ENCODE peak calls at places on chromosomes 12 and 14, in five cellular contexts. One of them, this sample, is unnamed.

GRCh38 chr12:13661005-13661887 is 320.2 kb downstream of the GRIN2B start:
- DNase-seq in mesendoderm: peak
- DNase-seq in IMR-90: peak
- DNase-seq in mesenchymal stem cell: peak
- DNase-seq in neuronal stem cell: peak
- DNase-seq in this sample: peak

GRCh38 chr12:103637429-103637828 is 50.4 kb downstream of the STAB2 start:
- DNase-seq in mesendoderm: no peak
- DNase-seq in IMR-90: no peak
- DNase-seq in mesenchymal stem cell: no peak
- DNase-seq in neuronal stem cell: no peak
- DNase-seq in this sample: no peak

GRCh38 chr12:47410383-47410782 is 295.4 kb downstream of the RPAP3 start:
- DNase-seq in mesendoderm: no peak
- DNase-seq in IMR-90: no peak
- DNase-seq in mesenchymal stem cell: no peak
- DNase-seq in neuronal stem cell: no peak
- DNase-seq in this sample: no peak

GRCh38 chr14:50067723-50068495 is 48.5 kb downstream of the VCPKMT start:
- DNase-seq in mesendoderm: peak
- DNase-seq in IMR-90: peak
- DNase-seq in mesenchymal stem cell: no peak
- DNase-seq in neuronal stem cell: no peak
- DNase-seq in this sample: no peak

GRCh38 chr14:73773441-73774243 is 59.5 kb upstream of the PNMA1 start:
- DNase-seq in mesendoderm: no peak
- DNase-seq in IMR-90: no peak
- DNase-seq in mesenchymal stem cell: no peak
- DNase-seq in neuronal stem cell: no peak
- DNase-seq in this sample: no peak

GRCh38 chr12:14776236-14776959 is 26.9 kb downstream of the WBP11 start:
- DNase-seq in mesendoderm: no peak
- DNase-seq in IMR-90: peak
- DNase-seq in mesenchymal stem cell: peak
- DNase-seq in neuronal stem cell: no peak
- DNase-seq in this sample: no peak

GRCh38 chr14:58160561-58160960 is 8.5 kb upstream of the ARMH4 start:
- DNase-seq in mesendoderm: no peak
- DNase-seq in IMR-90: no peak
- DNase-seq in mesenchymal stem cell: no peak
- DNase-seq in neuronal stem cell: no peak
- DNase-seq in this sample: no peak

GRCh38 chr12:34109390-34109789 is 87.1 kb downstream of the ALG10 start:
- DNase-seq in mesendoderm: no peak
- DNase-seq in IMR-90: no peak
- DNase-seq in mesenchymal stem cell: no peak
- DNase-seq in neuronal stem cell: no peak
- DNase-seq in this sample: no peak

GRCh38 chr12:128382946-128383739 is 116.2 kb downstream of the TMEM132C start:
- DNase-seq in mesendoderm: peak
- DNase-seq in IMR-90: no peak
- DNase-seq in mesenchymal stem cell: no peak
- DNase-seq in neuronal stem cell: peak
- DNase-seq in this sample: no peak

DNA sequence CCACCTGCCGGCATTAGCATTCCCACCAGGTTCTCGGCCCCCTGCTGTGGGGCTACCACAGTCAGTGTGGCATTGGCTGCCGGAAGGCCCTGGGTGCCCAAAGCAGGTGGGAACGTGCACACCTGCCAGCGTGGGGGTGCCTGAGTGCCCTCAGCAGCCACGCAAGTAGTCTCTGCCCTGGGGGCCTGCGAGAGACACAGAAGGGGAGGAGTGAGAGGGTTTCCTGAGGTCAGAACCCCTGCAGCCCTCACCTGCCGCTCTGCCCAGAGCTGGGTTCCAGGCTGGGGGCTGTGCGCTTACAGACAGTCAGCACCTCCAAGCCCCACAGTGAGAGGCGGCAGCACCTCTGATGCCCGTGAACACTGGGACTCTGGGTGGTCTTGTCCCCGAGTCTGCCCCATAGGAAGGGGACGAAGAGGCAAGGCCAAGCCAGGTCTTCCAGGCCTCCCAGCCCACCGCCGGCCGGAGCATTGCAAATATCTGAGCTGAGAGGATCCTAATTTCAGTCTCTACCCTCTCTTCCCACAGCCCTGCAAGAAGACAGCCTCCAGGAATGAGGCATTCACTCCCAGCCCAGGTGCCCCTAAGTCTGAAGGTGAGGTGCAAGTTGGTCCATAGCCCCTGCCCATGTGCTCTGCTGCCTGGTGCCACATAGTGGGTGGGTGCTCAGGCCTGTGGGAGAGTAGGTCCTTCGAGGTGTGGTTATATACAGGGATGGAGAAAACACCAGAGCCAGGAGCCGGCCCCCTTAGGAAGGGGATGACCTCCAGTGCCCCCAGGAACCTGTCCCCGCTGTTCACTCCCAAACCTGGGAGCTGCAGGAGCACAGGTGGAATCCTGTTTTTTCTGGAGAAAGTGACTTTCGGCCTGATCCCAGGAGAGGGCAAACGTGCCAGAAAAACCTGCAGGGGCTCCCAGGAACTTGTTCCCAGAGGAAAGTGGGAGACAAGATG is 291.1 kb upstream of the RTL1 start:
- DNase-seq in mesendoderm: no peak
- DNase-seq in IMR-90: no peak
- DNase-seq in mesenchymal stem cell: no peak
- DNase-seq in neuronal stem cell: no peak
- DNase-seq in this sample: peak
- H3K4ac ChIP-seq in mesendoderm: no peak
- H3K4ac ChIP-seq in IMR-90: no peak
- H3K4ac ChIP-seq in mesenchymal stem cell: no peak
- H3K4ac ChIP-seq in neuronal stem cell: no peak
- H3K4ac ChIP-seq in this sample: no peak

GRCh38 chr14:36001936-36002335 is 174.6 kb downstream of the PTCSC3 start:
- DNase-seq in mesendoderm: no peak
- DNase-seq in IMR-90: no peak
- DNase-seq in mesenchymal stem cell: no peak
- DNase-seq in neuronal stem cell: no peak
- DNase-seq in this sample: no peak

GRCh38 chr14:35993512-35993960 is 167.4 kb downstream of the BRMS1L start:
- DNase-seq in mesendoderm: no peak
- DNase-seq in IMR-90: no peak
- DNase-seq in mesenchymal stem cell: no peak
- DNase-seq in neuronal stem cell: no peak
- DNase-seq in this sample: no peak

GRCh38 chr14:35999264-35999663 is 173.1 kb downstream of the BRMS1L start:
- DNase-seq in mesendoderm: no peak
- DNase-seq in IMR-90: no peak
- DNase-seq in mesenchymal stem cell: no peak
- DNase-seq in neuronal stem cell: no peak
- DNase-seq in this sample: no peak

GRCh38 chr14:35992816-35993511 is 166.8 kb downstream of the BRMS1L start:
- DNase-seq in mesendoderm: no peak
- DNase-seq in IMR-90: no peak
- DNase-seq in mesenchymal stem cell: no peak
- DNase-seq in neuronal stem cell: no peak
- DNase-seq in this sample: no peak

GRCh38 chr14:35998303-35998702 is 172.2 kb downstream of the BRMS1L start:
- DNase-seq in mesendoderm: no peak
- DNase-seq in IMR-90: no peak
- DNase-seq in mesenchymal stem cell: no peak
- DNase-seq in neuronal stem cell: no peak
- DNase-seq in this sample: no peak
- H3K4ac ChIP-seq in mesendoderm: no peak
- H3K4ac ChIP-seq in IMR-90: no peak
- H3K4ac ChIP-seq in mesenchymal stem cell: no peak
- H3K4ac ChIP-seq in neuronal stem cell: no peak
- H3K4ac ChIP-seq in this sample: no peak

GRCh38 chr14:24260780-24261157 is 2.2 kb downstream of the TGM1 start:
- DNase-seq in mesendoderm: no peak
- DNase-seq in IMR-90: no peak
- DNase-seq in mesenchymal stem cell: no peak
- DNase-seq in neuronal stem cell: no peak
- DNase-seq in this sample: no peak

GRCh38 chr14:24261256-24261968 is 1.6 kb downstream of the TGM1 start:
- DNase-seq in mesendoderm: no peak
- DNase-seq in IMR-90: no peak
- DNase-seq in mesenchymal stem cell: no peak
- DNase-seq in neuronal stem cell: no peak
- DNase-seq in this sample: no peak

GRCh38 chr14:24260026-24260779 is 2.8 kb downstream of the TGM1 start:
- DNase-seq in mesendoderm: no peak
- DNase-seq in IMR-90: no peak
- DNase-seq in mesenchymal stem cell: no peak
- DNase-seq in neuronal stem cell: no peak
- DNase-seq in this sample: no peak

GRCh38 chr14:24262821-24263733 is at the start of gene TGM1:
- DNase-seq in mesendoderm: peak
- DNase-seq in IMR-90: no peak
- DNase-seq in mesenchymal stem cell: no peak
- DNase-seq in neuronal stem cell: no peak
- DNase-seq in this sample: no peak

DNA sequence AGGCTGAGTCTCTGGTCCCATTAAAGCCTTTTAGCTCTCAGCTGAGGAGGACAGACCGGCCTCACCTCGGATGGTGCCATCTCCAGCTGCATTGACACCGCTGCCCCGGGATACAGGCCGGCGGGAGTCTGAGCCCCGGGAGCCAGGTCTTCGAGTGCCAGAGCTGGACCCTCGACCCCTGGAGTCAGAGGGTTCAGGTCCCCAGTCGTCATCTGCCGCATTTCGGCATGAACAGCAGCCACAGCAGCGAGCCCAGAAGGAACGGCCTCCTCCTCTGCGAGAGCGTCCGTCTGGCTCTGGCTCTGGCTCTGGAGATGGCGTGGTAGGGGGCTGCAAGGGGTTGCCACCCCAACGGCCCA is 1.0 kb downstream of the TGM1 start:
- DNase-seq in mesendoderm: no peak
- DNase-seq in IMR-90: no peak
- DNase-seq in mesenchymal stem cell: no peak
- DNase-seq in neuronal stem cell: no peak
- DNase-seq in this sample: no peak
- H3K4ac ChIP-seq in mesendoderm: no peak
- H3K4ac ChIP-seq in IMR-90: no peak
- H3K4ac ChIP-seq in mesenchymal stem cell: no peak
- H3K4ac ChIP-seq in neuronal stem cell: no peak
- H3K4ac ChIP-seq in this sample: no peak

DNA sequence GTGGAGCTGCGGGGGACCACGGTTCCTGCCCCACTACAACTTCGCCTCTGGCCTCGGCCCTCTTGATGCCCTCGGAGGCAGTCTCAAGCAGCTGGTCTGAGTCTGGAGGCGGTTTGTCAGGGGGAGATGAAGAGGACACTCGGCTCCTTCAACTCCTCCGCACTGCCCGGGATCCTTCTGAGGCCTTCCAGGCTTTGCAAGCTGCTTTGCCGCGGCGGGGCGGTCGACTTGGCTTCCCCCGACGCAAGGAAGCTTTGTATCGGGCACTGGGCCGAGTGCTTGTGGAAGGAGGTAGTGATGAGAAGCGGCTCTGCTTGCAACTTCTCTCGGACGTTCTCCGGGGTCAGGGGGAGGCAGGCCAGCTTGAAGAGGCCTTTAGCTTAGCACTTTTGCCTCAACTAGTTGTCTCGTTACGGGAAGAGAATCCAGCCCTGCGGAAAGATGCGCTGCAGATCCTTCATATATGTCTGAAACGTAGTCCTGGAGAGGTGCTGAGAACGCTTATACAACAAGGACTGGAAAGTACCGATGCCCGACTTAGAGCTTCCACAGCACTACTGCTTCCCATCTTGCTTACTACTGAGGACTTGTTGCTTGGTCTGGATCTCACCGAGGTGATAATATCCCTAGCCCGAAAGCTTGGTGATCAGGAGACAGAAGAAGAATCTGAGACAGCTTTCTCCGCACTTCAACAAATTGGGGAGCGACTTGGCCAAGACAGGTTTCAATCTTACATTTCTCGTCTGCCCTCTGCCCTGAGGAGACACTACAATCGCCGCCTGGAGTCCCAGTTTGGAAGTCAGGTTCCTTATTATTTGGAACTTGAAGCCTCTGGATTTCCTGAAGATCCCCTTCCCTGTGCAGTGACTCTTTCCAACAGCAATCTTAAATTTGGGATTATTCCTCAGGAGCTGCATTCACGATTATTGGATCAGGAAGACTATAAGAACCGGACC is 861 bp downstream of the TOGARAM1 start:
- DNase-seq in mesendoderm: peak
- DNase-seq in IMR-90: peak
- DNase-seq in mesenchymal stem cell: peak
- DNase-seq in neuronal stem cell: peak
- DNase-seq in this sample: no peak
- H3K4ac ChIP-seq in mesendoderm: no peak
- H3K4ac ChIP-seq in IMR-90: peak
- H3K4ac ChIP-seq in mesenchymal stem cell: peak
- H3K4ac ChIP-seq in neuronal stem cell: no peak
- H3K4ac ChIP-seq in this sample: no peak

GRCh38 chr12:11718105-11718504 is 68.6 kb downstream of the ETV6 start:
- DNase-seq in mesendoderm: no peak
- DNase-seq in IMR-90: no peak
- DNase-seq in mesenchymal stem cell: no peak
- DNase-seq in neuronal stem cell: no peak
- DNase-seq in this sample: no peak
- H3K4ac ChIP-seq in mesendoderm: no peak
- H3K4ac ChIP-seq in IMR-90: peak
- H3K4ac ChIP-seq in mesenchymal stem cell: peak
- H3K4ac ChIP-seq in neuronal stem cell: no peak
- H3K4ac ChIP-seq in this sample: no peak